ENCODE peak calls at places on chromosomes 4 and X, in seven cellular contexts. U is stimulated activated CD4-positive, alpha-beta T cell treated with anti-CD3 and anti-CD28 coated beads, TNF-alpha, amount 100 ng/mL, for 24 hours; O is CD8-positive, alpha-beta memory T cell; M is HL-60; K is ecto neural progenitor cell; I is NCI-H1105; G is amniotic epithelial cell. L is an unnamed sample.

GRCh38 chr4:177446571-177446970 is 4.3 kb upstream of the AGA start:
- DNase-seq in K (no peak), M (no peak), G (peak; percentile 51), I (no peak), O (no peak), U (no peak), L (no peak)

GRCh38 chr4:102598102-102598758 is 97.1 kb downstream of the NFKB1 start:
- DNase-seq in K (no peak), M (no peak), I (no peak), O (peak; percentile 69), G (no peak), U (no peak), L (no peak)

GRCh38 chr4:183823394-183823793 is 81.7 kb upstream of the STOX2 start:
- DNase-seq in G (peak; percentile 51), I (no peak), K (no peak), U (no peak), M (no peak), O (no peak), L (no peak)

GRCh38 chr4:163816494-163816893 is 322.0 kb downstream of the TMA16 start:
- DNase-seq in I (no peak), O (no peak), K (no peak), G (peak; percentile 6), U (no peak), M (no peak), L (no peak)

GRCh38 chr4:74158561-74159396 is 861 bp downstream of the MTHFD2L start:
- DNase-seq in M (no peak), K (no peak), I (no peak), O (no peak), G (peak; percentile 86), U (no peak), L (no peak)

GRCh38 chr4:140135529-140136021 is 18.4 kb downstream of the MAML3 start:
- DNase-seq in M (no peak), G (peak; percentile 36), K (no peak), I (peak; percentile 82), O (no peak), U (no peak), L (no peak)

GRCh38 chr4:31647776-31648175 is 927.6 kb downstream of the PCDH7 start:
- DNase-seq in M (no peak), O (no peak), U (no peak), K (no peak), G (no peak), I (no peak), L (no peak)

GRCh38 chr4:1345905-1346780 is 865 bp upstream of the UVSSA start:
- DNase-seq in G (no peak), M (peak; percentile 69), I (no peak), O (peak; percentile 42), K (peak; percentile 79), U (no peak), L (no peak)

GRCh38 chrX:642436-643210 is 12.0 kb downstream of the SHOX start:
- DNase-seq in K (no peak), G (no peak), U (no peak), M (no peak), I (no peak), O (no peak), L (peak; percentile 78)